ENCODE peak calls at places on chromosomes 13 and 19, in ten cellular contexts. D is psoas muscle; F is OCI-LY7; H is fibroblast of mammary gland; A is thoracic aorta; V is keratinocyte; L is CD8-positive, alpha-beta T cell; E is ascending aorta; T is tibial nerve; N is GM12865. Y is an unnamed sample.

GRCh38 chr13:51675877-51676276 is 91.6 kb downstream of the WDFY2 start:
- DNase-seq in D (no peak), N (no peak), A (no peak), F (no peak), E (no peak), V (no peak), H (no peak), T (no peak), L (no peak), Y (no peak)

GRCh38 chr19:58499021-58499927 is 12.5 kb downstream of the SLC27A5 start:
- DNase-seq in E (peak), H (peak), V (peak), L (peak), F (peak), N (peak), A (peak), D (peak), T (peak), Y (peak)

GRCh38 chr19:41944336-41944735 is 14.8 kb downstream of the RABAC1 start:
- DNase-seq in H (peak), A (no peak), E (no peak), T (no peak), D (no peak), V (no peak), L (no peak), F (peak), N (peak), Y (no peak)

GRCh38 chr13:33069365-33069764 is 53.1 kb downstream of the KL start:
- DNase-seq in F (peak), E (no peak), D (no peak), T (no peak), V (no peak), A (no peak), N (peak), H (peak), L (no peak), Y (peak)

GRCh38 chr19:23393121-23393520 is 2.1 kb downstream of the ZNF91 start:
- DNase-seq in A (no peak), T (no peak), L (no peak), D (no peak), N (no peak), E (no peak), H (no peak), V (no peak), F (no peak), Y (peak)

GRCh38 chr13:31824705-31825512 is 85.6 kb downstream of the RXFP2 start:
- DNase-seq in N (peak), H (peak), F (peak), D (no peak), L (no peak), V (no peak), T (no peak), E (no peak), A (no peak), Y (no peak)

GRCh38 chr19:15532779-15533521 is 24.6 kb downstream of the CYP4F22 start:
- DNase-seq in H (peak), T (no peak), L (no peak), E (no peak), F (no peak), A (no peak), V (no peak), D (no peak), N (no peak), Y (no peak)

GRCh38 chr13:80012281-80012680 is 328.6 kb downstream of the SPRY2 start:
- DNase-seq in E (no peak), A (no peak), L (no peak), H (peak), D (no peak), F (no peak), T (no peak), N (peak), V (no peak), Y (no peak)

GRCh38 chr19:39479916-39480315 is 722 bp upstream of the TIMM50 start:
- DNase-seq in D (no peak), A (no peak), L (no peak), V (no peak), N (no peak), T (no peak), E (no peak), F (peak), H (no peak), Y (no peak)

GRCh38 chr19:54335164-54335563 is 3.8 kb downstream of the LILRA4 start:
- DNase-seq in F (no peak), A (no peak), V (no peak), H (no peak), L (no peak), N (no peak), T (no peak), D (no peak), E (no peak), Y (no peak)

GRCh38 chr19:732325-733069 is 18.4 kb upstream of the MISP start:
- DNase-seq in E (no peak), T (no peak), A (no peak), D (no peak), H (no peak), V (no peak), L (no peak), N (peak), F (no peak), Y (no peak)

GRCh38 chr13:113862766-113863510 is 938 bp downstream of the GAS6 start:
- DNase-seq in H (no peak), F (no peak), T (no peak), L (no peak), N (peak), A (no peak), V (no peak), D (peak), E (no peak), Y (peak)

GRCh38 chr19:12785431-12786011 is 5.8 kb upstream of the JUNB start:
- DNase-seq in L (no peak), N (no peak), H (no peak), V (no peak), D (no peak), E (no peak), A (no peak), T (no peak), F (no peak), Y (no peak)

DNA sequence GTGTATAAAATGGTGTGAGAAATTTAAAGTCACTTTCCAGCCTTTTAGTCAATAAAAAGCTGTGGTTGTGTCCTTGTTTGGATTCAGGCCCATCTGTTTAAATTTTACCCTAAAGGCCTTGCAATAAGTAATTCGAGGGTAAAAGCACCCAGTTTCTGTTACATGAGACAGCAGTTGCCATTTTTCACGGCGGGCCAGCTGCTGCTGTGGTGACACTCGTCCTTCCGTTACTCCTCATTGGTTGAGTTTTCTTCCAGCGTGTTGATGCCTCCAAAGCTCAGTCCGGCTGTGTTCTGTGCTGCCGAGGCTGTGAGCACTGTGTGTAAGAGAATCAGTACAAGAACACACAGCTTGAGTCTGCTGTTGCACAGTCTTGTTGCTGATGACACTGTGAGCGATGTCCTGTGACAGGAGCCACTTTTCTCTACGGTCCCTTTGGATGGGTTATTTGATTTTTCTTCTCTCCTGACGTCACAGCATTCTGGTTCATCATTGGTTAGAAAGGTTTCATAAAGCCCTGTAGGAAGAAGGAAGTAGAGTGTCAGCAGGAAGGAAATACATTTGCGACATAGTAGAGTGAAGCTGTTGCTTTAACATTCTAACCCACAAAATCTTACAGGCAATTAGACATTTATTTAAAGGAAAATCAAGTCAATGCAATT is 602.5 kb upstream of the ARGLU1 start:
- DNase-seq in N (no peak), H (no peak), L (no peak), F (no peak), A (no peak), E (no peak), D (no peak), T (no peak), V (no peak), Y (no peak)
- TF ChIP-seq CTCF in N (no peak), H (no peak), L (no peak), F (no peak), A (no peak), E (no peak), D (no peak), T (no peak), V (no peak), Y (no peak)

GRCh38 chr19:51066393-51066792 is 1.5 kb upstream of the KLK13 start:
- DNase-seq in L (no peak), V (no peak), N (no peak), D (no peak), H (no peak), F (no peak), A (no peak), T (no peak), E (no peak), Y (no peak)

GRCh38 chr19:51064534-51065220 is at the start of gene KLK13:
- DNase-seq in T (no peak), A (no peak), E (no peak), H (peak), D (no peak), V (no peak), N (no peak), F (no peak), L (no peak), Y (no peak)

GRCh38 chr19:51066816-51067215 is 1.9 kb upstream of the KLK13 start:
- DNase-seq in V (no peak), A (no peak), E (no peak), L (no peak), D (no peak), H (no peak), F (no peak), T (no peak), N (no peak), Y (no peak)

GRCh38 chr19:51063664-51064063 is 1.2 kb downstream of the KLK13 start:
- DNase-seq in N (no peak), F (no peak), E (no peak), L (no peak), H (no peak), D (no peak), V (no peak), T (no peak), A (no peak), Y (no peak)

DNA sequence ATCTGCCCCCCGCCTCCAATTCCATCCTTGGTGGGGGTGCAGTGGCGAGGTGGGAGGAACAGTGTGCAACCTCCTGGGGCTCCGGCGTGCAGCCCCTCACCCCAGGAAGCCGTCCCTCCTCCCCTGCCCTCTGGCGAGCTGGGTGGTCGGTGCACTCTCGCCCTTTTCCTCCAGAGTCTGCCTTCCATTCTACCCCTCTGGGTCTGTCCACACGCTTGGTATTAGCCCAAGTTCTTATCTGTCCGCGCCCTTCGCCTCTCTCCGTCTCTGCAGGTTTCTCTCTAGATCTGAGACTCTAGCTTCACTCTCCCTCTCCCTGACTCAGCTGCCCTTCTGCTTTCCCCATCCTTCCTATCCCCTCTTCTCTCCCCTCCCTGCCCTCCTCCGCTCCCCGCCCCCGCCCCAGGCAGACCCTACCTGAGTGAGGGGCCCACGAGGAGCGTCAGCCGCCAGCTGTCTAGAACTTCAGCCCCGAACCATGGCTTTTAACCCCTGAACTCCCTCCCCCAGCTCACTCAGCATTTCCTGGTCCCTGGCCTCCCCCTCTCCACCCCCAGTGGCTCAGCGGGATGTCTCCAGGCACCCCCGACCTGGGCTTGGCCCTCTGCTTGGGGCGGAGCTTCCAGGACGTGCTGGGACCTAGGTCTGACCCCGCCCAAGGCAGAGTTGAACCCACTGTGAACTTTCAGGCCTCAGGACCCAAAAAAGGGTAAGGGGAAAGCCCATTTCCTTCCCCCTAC is 499 bp upstream of the KLK13 start:
- DNase-seq in V (no peak), T (no peak), N (no peak), E (no peak), F (no peak), L (no peak), A (no peak), H (no peak), D (no peak), Y (no peak)
- H3K4me3 ChIP-seq in V (peak), T (peak), N (no peak), E (no peak), F (no peak), L (peak), A (no peak), H (no peak), D (no peak), Y (no peak)

GRCh38 chr19:5271145-5271544 is 69.5 kb downstream of the PTPRS start:
- DNase-seq in A (no peak), V (no peak), T (no peak), L (no peak), F (no peak), D (no peak), H (peak), E (no peak), N (peak), Y (no peak)
- TF ChIP-seq CTCF in A (peak), V (no peak), T (no peak), L (no peak), F (peak), D (no peak), H (peak), E (no peak), N (peak), Y (peak)

GRCh38 chr13:85230754-85231153 is 568.5 kb downstream of the SLITRK6 start:
- DNase-seq in F (no peak), E (no peak), A (no peak), D (no peak), V (no peak), T (no peak), N (no peak), L (no peak), H (no peak), Y (no peak)
- H3K4me3 ChIP-seq in F (no peak), E (no peak), A (no peak), D (no peak), V (no peak), T (no peak), N (no peak), L (no peak), H (no peak), Y (no peak)

DNA sequence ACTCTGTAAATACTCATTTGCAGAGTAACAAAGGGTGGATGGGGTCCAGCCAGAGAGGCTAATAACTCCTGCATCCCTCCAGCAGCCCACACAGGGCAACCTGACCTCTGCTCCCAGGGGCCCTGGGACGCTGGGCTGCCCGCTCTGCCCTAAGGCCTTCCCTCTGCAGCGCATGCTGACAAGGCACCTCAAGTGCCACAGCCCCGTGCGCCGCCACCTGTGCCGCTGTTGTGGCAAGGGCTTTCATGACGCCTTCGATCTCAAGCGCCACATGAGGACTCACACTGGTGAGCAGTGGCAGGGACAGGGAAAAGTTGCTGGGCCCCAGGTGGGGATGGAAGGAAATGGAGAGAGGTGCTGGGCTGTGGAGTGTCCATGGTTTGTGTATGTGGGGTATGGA is 1.7 kb downstream of the OVOL3 start:
- DNase-seq in D (no peak), T (no peak), H (no peak), E (no peak), A (no peak), F (no peak), N (no peak), V (no peak), L (no peak), Y (no peak)
- TF ChIP-seq CTCF in D (no peak), T (no peak), H (no peak), E (no peak), A (no peak), F (no peak), N (no peak), V (no peak), L (no peak), Y (no peak)

GRCh38 chr13:26475176-26476110 is 82.0 kb upstream of the WASF3 start:
- DNase-seq in F (no peak), A (no peak), H (no peak), T (no peak), N (no peak), V (no peak), L (no peak), E (no peak), D (no peak), Y (peak)
- H3K4me3 ChIP-seq in F (no peak), A (peak), H (peak), T (peak), N (no peak), V (no peak), L (no peak), E (no peak), D (peak), Y (no peak)

DNA sequence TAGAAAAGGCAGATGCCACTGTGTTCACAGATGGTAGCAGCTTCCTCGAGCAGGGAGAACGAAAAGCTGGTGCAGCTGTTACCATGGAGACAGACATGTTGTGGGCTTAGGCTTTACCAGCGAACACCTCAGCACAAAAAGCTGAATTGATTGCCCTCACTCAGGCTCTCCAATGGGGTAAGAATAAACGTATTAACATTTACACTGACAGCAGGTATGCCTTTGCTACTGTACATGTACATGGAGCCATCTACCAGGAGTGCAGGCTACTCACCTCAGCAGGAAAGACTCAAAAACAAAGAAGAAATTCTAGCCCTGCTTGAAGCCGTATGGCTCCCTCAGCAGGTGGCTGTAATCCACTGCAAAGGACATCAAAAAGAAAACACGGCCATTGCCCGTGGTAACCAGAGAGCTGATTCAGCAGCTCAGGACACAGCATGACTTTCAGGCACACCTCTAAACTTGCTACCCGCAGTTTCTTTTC is 197.7 kb downstream of the ZNF737 start:
- DNase-seq in D (no peak), V (no peak), E (no peak), T (no peak), F (peak), L (no peak), N (no peak), H (no peak), A (no peak), Y (peak)
- TF ChIP-seq CTCF in D (no peak), V (no peak), E (no peak), T (no peak), F (peak), L (no peak), N (no peak), H (no peak), A (no peak), Y (no peak)